ENCODE peak calls at places on chromosomes 6 and 20, in seven cellular contexts. X, W, P, Q, U, B and M are unnamed samples.

GRCh38 chr6:35898003-35898402 is 22.9 kb downstream of the SRPK1 start:
- DNase-seq in X (no peak), W (no peak), P (no peak), Q (no peak), U (no peak), B (no peak), M (no peak)

GRCh38 chr20:62959101-62959971 is 6.8 kb downstream of the SLC17A9 start:
- DNase-seq in X (no peak), W (no peak), P (no peak), Q (no peak), U (no peak), B (no peak), M (peak; percentile 11)

GRCh38 chr6:90351696-90352095 is 55.1 kb upstream of the BACH2 start:
- DNase-seq in X (peak; percentile 41), W (no peak), P (no peak), Q (no peak), U (no peak), B (no peak), M (no peak)

GRCh38 chr6:23526519-23526918 is 599.5 kb upstream of the NRSN1 start:
- DNase-seq in X (peak; percentile 4), W (no peak), P (no peak), Q (no peak), U (no peak), B (peak; percentile 1), M (no peak)

GRCh38 chr6:33746036-33746600 is 587 bp downstream of the IP6K3 start:
- DNase-seq in X (peak; percentile 65), W (no peak), P (peak; percentile 42), Q (no peak), U (no peak), B (no peak), M (peak; percentile 79)

GRCh38 chr6:56772737-56773184 is 130.1 kb upstream of the DST start:
- DNase-seq in X (peak; percentile 81), W (peak; percentile 47), P (peak; percentile 65), Q (peak; percentile 51), U (no peak), B (peak; percentile 56), M (no peak)

GRCh38 chr6:28809947-28810654 is 113.7 kb downstream of the TRIM27 start:
- DNase-seq in X (peak; percentile 22), W (no peak), P (peak; percentile 75), Q (peak; percentile 57), U (no peak), B (no peak), M (no peak)

GRCh38 chr6:73388800-73389512 is 5.7 kb upstream of the DDX43 start:
- DNase-seq in X (peak; percentile 72), W (peak; percentile 87), P (peak; percentile 95), Q (peak; percentile 75), U (no peak), B (peak; percentile 64), M (peak; percentile 62)

GRCh38 chr6:106659859-106660258 is 30.5 kb downstream of the QRSL1 start:
- DNase-seq in X (no peak), W (no peak), P (peak; percentile 50), Q (no peak), U (no peak), B (no peak), M (no peak)

GRCh38 chr6:34528996-34529664 is 27.0 kb downstream of the SPDEF start:
- DNase-seq in X (no peak), W (no peak), P (no peak), Q (no peak), U (no peak), B (no peak), M (peak; percentile 14)

GRCh38 chr6:109891924-109892323 is 86.2 kb upstream of the GPR6 start:
- DNase-seq in X (no peak), W (peak; percentile 24), P (no peak), Q (no peak), U (no peak), B (no peak), M (no peak)

GRCh38 chr6:52361347-52361944 is 505 bp upstream of the PAQR8 start:
- DNase-seq in X (no peak), W (no peak), P (peak; percentile 10), Q (no peak), U (peak; percentile 3), B (no peak), M (peak; percentile 57)

GRCh38 chr6:63899550-63899949 is 263.9 kb downstream of the PHF3 start:
- DNase-seq in X (peak; percentile 54), W (peak; percentile 41), P (no peak), Q (peak; percentile 1), U (no peak), B (no peak), M (no peak)

GRCh38 chr6:28489366-28490190 is 26.0 kb downstream of the GPX6 start:
- DNase-seq in X (peak; percentile 85), W (peak; percentile 80), P (peak; percentile 97), Q (peak; percentile 91), U (no peak), B (peak; percentile 58), M (peak; percentile 80)

GRCh38 chr6:39823187-39823815 is 31.1 kb downstream of the DAAM2 start:
- DNase-seq in X (peak; percentile 38), W (no peak), P (no peak), Q (no peak), U (no peak), B (no peak), M (peak; percentile 76)

GRCh38 chr6:3625980-3626533 is 125.5 kb downstream of the PXDC1 start:
- DNase-seq in X (no peak), W (no peak), P (no peak), Q (no peak), U (no peak), B (no peak), M (no peak)

GRCh38 chr6:69802995-69803394 is 6.2 kb upstream of the LMBRD1 start:
- DNase-seq in X (no peak), W (no peak), P (peak; percentile 35), Q (no peak), U (no peak), B (no peak), M (no peak)

GRCh38 chr20:51910202-51911050 is 108.1 kb upstream of the SALL4 start:
- DNase-seq in X (no peak), W (peak; percentile 88), P (peak; percentile 65), Q (peak; percentile 88), U (no peak), B (peak; percentile 49), M (no peak)

GRCh38 chr6:36312854-36313627 is 23.6 kb downstream of the BNIP5 start:
- DNase-seq in X (peak; percentile 35), W (no peak), P (no peak), Q (no peak), U (no peak), B (no peak), M (peak; percentile 69)

GRCh38 chr20:17501701-17502100 is 29.5 kb downstream of the BFSP1 start:
- DNase-seq in X (no peak), W (no peak), P (no peak), Q (no peak), U (no peak), B (no peak), M (no peak)

GRCh38 chr20:39152742-39153141 is 190.6 kb downstream of the DHX35 start:
- DNase-seq in X (no peak), W (no peak), P (no peak), Q (no peak), U (no peak), B (no peak), M (no peak)

GRCh38 chr6:161511455-161512159 is 237.7 kb upstream of the AGPAT4 start:
- DNase-seq in X (no peak), W (no peak), P (no peak), Q (no peak), U (no peak), B (no peak), M (no peak)

GRCh38 chr6:2971420-2972218 is at the start of gene SERPINB6:
- DNase-seq in X (peak; percentile 90), W (no peak), P (peak; percentile 58), Q (peak; percentile 53), U (no peak), B (peak; percentile 76), M (peak; percentile 94)

GRCh38 chr6:11912420-11912819 is 99.7 kb upstream of the HIVEP1 start:
- DNase-seq in X (no peak), W (no peak), P (no peak), Q (peak; percentile 30), U (no peak), B (no peak), M (no peak)

GRCh38 chr6:108652375-108652774 is 91.7 kb downstream of the FOXO3 start:
- DNase-seq in X (no peak), W (no peak), P (no peak), Q (no peak), U (no peak), B (no peak), M (no peak)
- H3K4me1 ChIP-seq in X (no peaks in the 10 kb centered on the region), W (peaks cover 84% of the 10 kb centered on the region), P (peaks cover 37% of the 10 kb centered on the region), Q (no peaks in the 10 kb centered on the region), U (peaks cover 4% of the 10 kb centered on the region), B (peaks cover 9% of the 10 kb centered on the region), M (peaks cover 30% of the 10 kb centered on the region)

DNA sequence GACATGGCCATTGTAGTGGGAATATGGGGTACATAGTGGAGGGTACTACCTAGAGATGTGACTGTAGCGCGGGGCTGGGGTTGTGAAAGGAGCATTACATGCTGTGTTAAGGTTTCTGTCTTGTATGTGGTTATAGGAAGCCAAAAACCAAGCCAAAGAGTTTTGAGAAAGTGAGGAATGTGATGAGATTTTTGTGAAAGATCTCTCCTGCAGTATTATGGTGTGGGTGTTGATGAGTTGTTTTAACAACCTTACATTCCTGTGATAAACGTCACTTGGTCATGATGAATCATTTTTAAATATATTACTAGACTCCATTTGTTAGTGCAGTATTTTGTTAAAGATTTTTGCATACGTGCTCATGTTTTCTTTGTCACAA is 48.9 kb downstream of the ZFAND3 start:
- DNase-seq in X (peak; percentile 76), W (peak; percentile 76), P (no peak), Q (no peak), U (no peak), B (peak; percentile 39), M (no peak)
- H3K4me3 ChIP-seq in X (no peak overlapping the region), W (no peak overlapping the region), P (no peak overlapping the region), Q (no peak overlapping the region), U (no peak overlapping the region), B (no peak overlapping the region), M (no peak overlapping the region)

DNA sequence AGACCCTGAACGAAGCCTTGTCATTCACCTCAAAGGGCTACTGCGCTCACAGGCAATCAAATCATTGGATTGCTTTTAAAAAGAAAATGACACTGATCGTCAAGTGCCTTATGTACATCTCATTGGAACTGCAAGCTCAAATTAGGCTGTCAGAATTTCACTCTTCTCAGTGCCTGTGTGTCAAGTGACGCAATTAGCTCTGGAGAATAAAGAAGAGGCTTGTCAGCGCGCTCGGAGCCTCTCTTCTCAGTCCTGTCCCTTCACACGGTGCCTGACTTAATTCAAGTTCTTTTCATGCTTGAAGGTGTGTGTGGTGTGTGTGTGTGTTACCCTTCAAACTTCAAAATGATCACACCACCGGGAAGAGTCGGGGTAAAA is 77.1 kb downstream of the C6orf118 start:
- DNase-seq in X (no peak), W (no peak), P (no peak), Q (no peak), U (no peak), B (no peak), M (no peak)
- H3K27ac ChIP-seq in X (no peak overlapping the region), W (no peak overlapping the region), P (no peak overlapping the region), Q (no peak overlapping the region), U (no peak overlapping the region), B (no peak overlapping the region), M (no peak overlapping the region)

GRCh38 chr6:7164536-7165001 is 56.8 kb downstream of the RREB1 start:
- DNase-seq in X (no peak), W (no peak), P (no peak), Q (no peak), U (no peak), B (no peak), M (no peak)
- H3K4me1 ChIP-seq in X (peaks cover 50% of the 10 kb centered on the region), W (peaks cover 33% of the 10 kb centered on the region), P (peaks cover 45% of the 10 kb centered on the region), Q (peaks cover 57% of the 10 kb centered on the region), U (peaks cover 22% of the 10 kb centered on the region), B (peaks cover 8% of the 10 kb centered on the region), M (peaks cover 31% of the 10 kb centered on the region)